ENCODE peak calls at places on chromosomes 6 and 20, in seven cellular contexts. One of them, this sample, is unnamed.

GRCh38 chr6:128731249-128732165 is 151.4 kb upstream of the LAMA2 start:
- DNase-seq in mammary epithelial cell: peak
- DNase-seq in AG10803: peak
- DNase-seq in epithelial cell of esophagus: peak
- DNase-seq in lower lobe of right lung: no peak
- DNase-seq in sigmoid colon: no peak
- DNase-seq in GM12865: peak
- DNase-seq in this sample: peak

GRCh38 chr6:39892490-39893129 is 41.7 kb downstream of the MOCS1 start:
- DNase-seq in epithelial cell of esophagus: peak
- DNase-seq in GM12865: peak
- DNase-seq in mammary epithelial cell: peak
- DNase-seq in lower lobe of right lung: peak
- DNase-seq in sigmoid colon: no peak
- DNase-seq in AG10803: peak
- DNase-seq in this sample: peak

GRCh38 chr6:168956884-168957730 is 296.5 kb downstream of the THBS2 start:
- DNase-seq in epithelial cell of esophagus: peak
- DNase-seq in sigmoid colon: peak
- DNase-seq in lower lobe of right lung: peak
- DNase-seq in mammary epithelial cell: peak
- DNase-seq in GM12865: peak
- DNase-seq in AG10803: peak
- DNase-seq in this sample: peak

GRCh38 chr20:36085686-36086267 is 68.8 kb upstream of the EPB41L1 start:
- DNase-seq in epithelial cell of esophagus: peak
- DNase-seq in mammary epithelial cell: peak
- DNase-seq in GM12865: no peak
- DNase-seq in AG10803: peak
- DNase-seq in sigmoid colon: no peak
- DNase-seq in lower lobe of right lung: peak
- DNase-seq in this sample: no peak

GRCh38 chr6:121335111-121336008 is 1.1 kb upstream of the TBC1D32 start:
- DNase-seq in GM12865: no peak
- DNase-seq in mammary epithelial cell: no peak
- DNase-seq in lower lobe of right lung: no peak
- DNase-seq in AG10803: peak
- DNase-seq in sigmoid colon: no peak
- DNase-seq in epithelial cell of esophagus: no peak
- DNase-seq in this sample: no peak

GRCh38 chr6:170019259-170020040 is 268.0 kb downstream of the ERMARD start:
- DNase-seq in GM12865: no peak
- DNase-seq in mammary epithelial cell: no peak
- DNase-seq in lower lobe of right lung: no peak
- DNase-seq in epithelial cell of esophagus: peak
- DNase-seq in AG10803: peak
- DNase-seq in sigmoid colon: peak
- DNase-seq in this sample: no peak

GRCh38 chr6:147201885-147202515 is 2.2 kb upstream of the STXBP5 start:
- DNase-seq in mammary epithelial cell: peak
- DNase-seq in AG10803: peak
- DNase-seq in lower lobe of right lung: no peak
- DNase-seq in epithelial cell of esophagus: peak
- DNase-seq in GM12865: peak
- DNase-seq in sigmoid colon: no peak
- DNase-seq in this sample: peak

GRCh38 chr6:148203281-148203925 is 139.2 kb upstream of the SASH1 start:
- DNase-seq in epithelial cell of esophagus: no peak
- DNase-seq in AG10803: peak
- DNase-seq in sigmoid colon: no peak
- DNase-seq in mammary epithelial cell: no peak
- DNase-seq in GM12865: no peak
- DNase-seq in lower lobe of right lung: no peak
- DNase-seq in this sample: peak

GRCh38 chr6:159174263-159174974 is 5.2 kb downstream of the FNDC1 start:
- DNase-seq in lower lobe of right lung: peak
- DNase-seq in GM12865: peak
- DNase-seq in epithelial cell of esophagus: peak
- DNase-seq in AG10803: peak
- DNase-seq in sigmoid colon: peak
- DNase-seq in mammary epithelial cell: peak
- DNase-seq in this sample: peak

GRCh38 chr20:40930561-40930960 is 98.1 kb upstream of the TOP1 start:
- DNase-seq in GM12865: peak
- DNase-seq in epithelial cell of esophagus: no peak
- DNase-seq in sigmoid colon: no peak
- DNase-seq in lower lobe of right lung: no peak
- DNase-seq in mammary epithelial cell: no peak
- DNase-seq in AG10803: no peak
- DNase-seq in this sample: peak

GRCh38 chr20:62143976-62144825 is 632 bp downstream of the SS18L1 start:
- DNase-seq in lower lobe of right lung: peak
- DNase-seq in AG10803: peak
- DNase-seq in epithelial cell of esophagus: peak
- DNase-seq in sigmoid colon: peak
- DNase-seq in GM12865: peak
- DNase-seq in mammary epithelial cell: peak
- DNase-seq in this sample: peak

GRCh38 chr20:6848992-6849391 is 81.5 kb downstream of the BMP2 start:
- DNase-seq in GM12865: no peak
- DNase-seq in sigmoid colon: no peak
- DNase-seq in AG10803: no peak
- DNase-seq in lower lobe of right lung: no peak
- DNase-seq in mammary epithelial cell: no peak
- DNase-seq in epithelial cell of esophagus: no peak
- DNase-seq in this sample: no peak

GRCh38 chr6:13024616-13025015 is 303.7 kb downstream of the TBC1D7 start:
- DNase-seq in AG10803: no peak
- DNase-seq in lower lobe of right lung: no peak
- DNase-seq in sigmoid colon: no peak
- DNase-seq in epithelial cell of esophagus: no peak
- DNase-seq in mammary epithelial cell: no peak
- DNase-seq in GM12865: no peak
- DNase-seq in this sample: no peak

GRCh38 chr6:124234806-124235205 is 431.1 kb downstream of the NKAIN2 start:
- DNase-seq in GM12865: no peak
- DNase-seq in AG10803: no peak
- DNase-seq in mammary epithelial cell: no peak
- DNase-seq in epithelial cell of esophagus: no peak
- DNase-seq in lower lobe of right lung: no peak
- DNase-seq in sigmoid colon: no peak
- DNase-seq in this sample: no peak

GRCh38 chr20:49545572-49545971 is 22.4 kb downstream of the PTGIS start:
- DNase-seq in mammary epithelial cell: no peak
- DNase-seq in epithelial cell of esophagus: no peak
- DNase-seq in AG10803: no peak
- DNase-seq in lower lobe of right lung: no peak
- DNase-seq in sigmoid colon: no peak
- DNase-seq in GM12865: no peak
- DNase-seq in this sample: no peak

GRCh38 chr6:2103644-2104523 is 141.5 kb downstream of the GMDS start:
- DNase-seq in sigmoid colon: no peak
- DNase-seq in lower lobe of right lung: no peak
- DNase-seq in AG10803: peak
- DNase-seq in GM12865: peak
- DNase-seq in epithelial cell of esophagus: peak
- DNase-seq in mammary epithelial cell: peak
- DNase-seq in this sample: peak

GRCh38 chr6:123562677-123563076 is 74.1 kb downstream of the TRDN start:
- DNase-seq in epithelial cell of esophagus: no peak
- DNase-seq in lower lobe of right lung: no peak
- DNase-seq in mammary epithelial cell: no peak
- DNase-seq in sigmoid colon: no peak
- DNase-seq in GM12865: no peak
- DNase-seq in AG10803: no peak
- DNase-seq in this sample: no peak

GRCh38 chr6:106556368-106556960 is 72.8 kb downstream of the RTN4IP1 start:
- DNase-seq in GM12865: no peak
- DNase-seq in lower lobe of right lung: no peak
- DNase-seq in mammary epithelial cell: no peak
- DNase-seq in sigmoid colon: no peak
- DNase-seq in epithelial cell of esophagus: no peak
- DNase-seq in AG10803: peak
- DNase-seq in this sample: peak
- TF ChIP-seq CTCF in GM12865: no peak
- TF ChIP-seq CTCF in lower lobe of right lung: peak
- TF ChIP-seq CTCF in mammary epithelial cell: no peak
- TF ChIP-seq CTCF in sigmoid colon: no peak
- TF ChIP-seq CTCF in epithelial cell of esophagus: no peak
- TF ChIP-seq CTCF in AG10803: peak
- TF ChIP-seq CTCF in this sample: peak

DNA sequence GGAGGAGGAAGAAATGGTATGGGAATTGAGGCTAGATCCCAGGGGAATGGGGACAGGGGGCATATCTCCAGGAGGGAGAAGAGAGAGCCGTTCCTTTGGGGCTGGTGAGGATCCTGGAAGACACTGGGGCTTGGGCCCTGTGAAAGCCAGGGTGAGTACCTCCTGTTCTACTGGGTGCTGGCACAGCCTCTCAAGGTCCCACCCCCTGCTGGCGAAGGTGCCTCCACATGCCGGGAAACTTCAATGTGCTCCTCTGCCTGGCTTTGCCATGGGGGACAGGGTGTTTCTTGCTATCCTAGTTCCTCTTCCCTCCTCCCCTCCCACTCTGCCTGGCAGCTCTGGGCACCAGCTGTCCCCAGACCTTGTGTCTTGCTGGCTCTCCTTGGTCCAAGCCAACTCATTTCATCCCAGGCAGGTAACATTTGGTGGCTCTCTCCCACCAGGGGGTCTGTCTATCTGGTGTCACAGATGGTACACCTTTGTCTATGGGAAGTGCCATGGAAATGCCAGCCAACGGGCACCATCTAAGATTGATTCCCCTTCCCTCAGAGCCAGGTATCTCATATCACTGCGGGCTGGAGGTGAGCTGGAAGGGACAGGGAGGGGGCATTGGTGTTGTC is 56.8 kb downstream of the MDGA1 start:
- DNase-seq in lower lobe of right lung: no peak
- DNase-seq in mammary epithelial cell: no peak
- DNase-seq in AG10803: no peak
- DNase-seq in sigmoid colon: no peak
- DNase-seq in epithelial cell of esophagus: no peak
- DNase-seq in GM12865: no peak
- DNase-seq in this sample: no peak
- H3K4me3 ChIP-seq in lower lobe of right lung: no peak
- H3K4me3 ChIP-seq in mammary epithelial cell: no peak
- H3K4me3 ChIP-seq in AG10803: no peak
- H3K4me3 ChIP-seq in sigmoid colon: no peak
- H3K4me3 ChIP-seq in epithelial cell of esophagus: no peak
- H3K4me3 ChIP-seq in GM12865: no peak
- H3K4me3 ChIP-seq in this sample: no peak

DNA sequence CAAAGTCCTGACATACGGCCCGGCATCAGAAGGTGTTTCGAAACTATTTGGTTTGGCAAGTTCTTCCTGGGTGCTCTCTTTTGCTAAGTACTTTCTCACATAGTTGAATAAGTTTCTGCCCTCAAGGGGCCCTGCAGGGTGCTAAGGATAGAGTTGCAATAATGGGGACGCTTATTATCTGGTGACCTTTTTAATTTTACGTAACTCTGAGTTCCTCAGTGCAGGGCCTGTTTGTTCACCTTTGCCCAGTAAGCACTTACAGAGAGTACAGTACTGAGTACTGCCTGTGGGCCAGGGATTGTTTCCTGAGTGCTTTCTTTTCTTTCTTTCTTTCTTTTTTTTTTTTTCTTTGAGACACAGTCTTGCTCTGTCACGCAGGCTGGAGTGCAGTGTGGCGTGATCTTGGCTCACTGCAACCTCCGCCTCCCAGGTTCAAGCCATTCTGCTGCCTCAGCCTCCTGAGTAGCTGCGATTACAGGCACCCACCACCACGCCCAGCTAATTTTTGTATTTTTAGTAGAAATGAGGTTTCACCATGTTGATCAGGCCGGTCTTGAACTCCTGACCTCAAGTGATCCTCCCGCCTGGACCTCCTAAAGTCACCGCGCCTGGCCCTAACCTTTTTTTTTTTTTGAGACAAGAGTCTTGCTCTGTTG is 4.5 kb upstream of the PXMP4 start:
- DNase-seq in lower lobe of right lung: no peak
- DNase-seq in epithelial cell of esophagus: peak
- DNase-seq in AG10803: peak
- DNase-seq in GM12865: no peak
- DNase-seq in sigmoid colon: no peak
- DNase-seq in mammary epithelial cell: no peak
- DNase-seq in this sample: no peak
- TF ChIP-seq CTCF in lower lobe of right lung: no peak
- TF ChIP-seq CTCF in epithelial cell of esophagus: no peak
- TF ChIP-seq CTCF in AG10803: no peak
- TF ChIP-seq CTCF in GM12865: no peak
- TF ChIP-seq CTCF in sigmoid colon: no peak
- TF ChIP-seq CTCF in mammary epithelial cell: no peak
- TF ChIP-seq CTCF in this sample: no peak

DNA sequence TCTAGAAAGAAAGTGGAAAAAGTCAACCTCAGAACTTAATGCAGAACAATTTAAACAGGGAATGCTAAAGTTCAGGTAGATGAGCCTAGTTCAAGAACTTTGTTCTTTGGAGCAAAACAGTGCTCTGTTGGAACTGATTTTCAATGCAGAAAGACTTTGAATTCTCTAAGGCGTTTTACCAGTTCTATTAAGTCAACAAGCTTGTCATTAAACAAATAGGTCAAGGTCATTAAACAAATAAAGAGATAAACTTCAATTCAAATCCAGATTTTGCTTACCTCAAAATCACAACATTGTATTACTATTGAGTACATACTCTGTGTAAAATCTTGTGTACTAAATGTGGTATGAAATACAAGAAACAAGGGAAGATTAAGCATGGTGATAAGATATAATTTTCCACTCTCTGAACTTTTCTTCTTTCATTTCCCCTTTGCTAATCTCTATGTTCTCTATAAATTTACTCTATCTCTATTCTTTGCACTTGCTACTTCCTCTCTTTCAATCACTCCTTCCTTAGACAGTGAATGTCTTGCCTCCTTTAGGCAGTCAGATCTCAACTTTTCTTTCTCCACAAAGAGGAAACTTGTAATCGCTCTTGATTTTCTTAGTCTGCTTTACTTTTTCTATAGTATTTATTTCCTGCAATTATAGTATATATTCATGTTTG is 160.8 kb upstream of the KHDRBS2 start:
- DNase-seq in epithelial cell of esophagus: no peak
- DNase-seq in GM12865: no peak
- DNase-seq in AG10803: no peak
- DNase-seq in sigmoid colon: no peak
- DNase-seq in lower lobe of right lung: no peak
- DNase-seq in mammary epithelial cell: no peak
- DNase-seq in this sample: no peak
- H3K4me3 ChIP-seq in epithelial cell of esophagus: no peak
- H3K4me3 ChIP-seq in GM12865: no peak
- H3K4me3 ChIP-seq in AG10803: no peak
- H3K4me3 ChIP-seq in sigmoid colon: no peak
- H3K4me3 ChIP-seq in lower lobe of right lung: no peak
- H3K4me3 ChIP-seq in mammary epithelial cell: no peak
- H3K4me3 ChIP-seq in this sample: no peak